ENCODE peak calls at places on chromosomes 6 and 20, in nine cellular contexts. One of them, this sample, is unnamed.

GRCh38 chr6:129981598-129981997 is 36.8 kb upstream of the L3MBTL3 start:
- DNase-seq in effector memory CD4-positive, alpha-beta T cell: no peak
- DNase-seq in psoas muscle: no peak
- DNase-seq in right cardiac atrium: no peak
- DNase-seq in uterus: no peak
- DNase-seq in PC-3: peak; percentile 22
- DNase-seq in heart left ventricle: no peak
- DNase-seq in CD8-positive, alpha-beta memory T cell: no peak
- DNase-seq in tibial nerve: no peak
- DNase-seq in this sample: no peak

GRCh38 chr20:62355527-62356142 is 11.5 kb downstream of the LAMA5 start:
- DNase-seq in effector memory CD4-positive, alpha-beta T cell: no peak
- DNase-seq in psoas muscle: peak; percentile 68
- DNase-seq in right cardiac atrium: peak; percentile 70
- DNase-seq in uterus: peak; percentile 71
- DNase-seq in PC-3: peak; percentile 57
- DNase-seq in heart left ventricle: peak; percentile 82
- DNase-seq in CD8-positive, alpha-beta memory T cell: no peak
- DNase-seq in tibial nerve: no peak
- DNase-seq in this sample: peak; percentile 67

GRCh38 chr6:46921731-46922130 is at the start of gene ADGRF5:
- DNase-seq in effector memory CD4-positive, alpha-beta T cell: no peak
- DNase-seq in psoas muscle: no peak
- DNase-seq in right cardiac atrium: peak; percentile 52
- DNase-seq in uterus: no peak
- DNase-seq in PC-3: no peak
- DNase-seq in heart left ventricle: peak; percentile 57
- DNase-seq in CD8-positive, alpha-beta memory T cell: no peak
- DNase-seq in tibial nerve: no peak
- DNase-seq in this sample: no peak

GRCh38 chr6:134410531-134410930 is 92.6 kb upstream of the SGK1 start:
- DNase-seq in effector memory CD4-positive, alpha-beta T cell: no peak
- DNase-seq in psoas muscle: no peak
- DNase-seq in right cardiac atrium: no peak
- DNase-seq in uterus: no peak
- DNase-seq in PC-3: no peak
- DNase-seq in heart left ventricle: no peak
- DNase-seq in CD8-positive, alpha-beta memory T cell: no peak
- DNase-seq in tibial nerve: no peak
- DNase-seq in this sample: no peak

GRCh38 chr20:38872036-38872435 is 54.2 kb upstream of the FAM83D start:
- DNase-seq in effector memory CD4-positive, alpha-beta T cell: no peak
- DNase-seq in psoas muscle: no peak
- DNase-seq in right cardiac atrium: no peak
- DNase-seq in uterus: no peak
- DNase-seq in PC-3: peak; percentile 38
- DNase-seq in heart left ventricle: no peak
- DNase-seq in CD8-positive, alpha-beta memory T cell: no peak
- DNase-seq in tibial nerve: no peak
- DNase-seq in this sample: no peak

GRCh38 chr6:10316327-10316726 is 98.5 kb downstream of the TFAP2A start:
- DNase-seq in effector memory CD4-positive, alpha-beta T cell: no peak
- DNase-seq in psoas muscle: no peak
- DNase-seq in right cardiac atrium: no peak
- DNase-seq in uterus: no peak
- DNase-seq in PC-3: peak; percentile 80
- DNase-seq in heart left ventricle: no peak
- DNase-seq in CD8-positive, alpha-beta memory T cell: no peak
- DNase-seq in tibial nerve: no peak
- DNase-seq in this sample: no peak

GRCh38 chr6:100657678-100658330 is 193.1 kb upstream of the SIM1 start:
- DNase-seq in effector memory CD4-positive, alpha-beta T cell: no peak
- DNase-seq in psoas muscle: no peak
- DNase-seq in right cardiac atrium: no peak
- DNase-seq in uterus: no peak
- DNase-seq in PC-3: peak; percentile 61
- DNase-seq in heart left ventricle: no peak
- DNase-seq in CD8-positive, alpha-beta memory T cell: no peak
- DNase-seq in tibial nerve: no peak
- DNase-seq in this sample: no peak

GRCh38 chr6:146813554-146813953 is 214.8 kb downstream of the ADGB start:
- DNase-seq in effector memory CD4-positive, alpha-beta T cell: no peak
- DNase-seq in psoas muscle: no peak
- DNase-seq in right cardiac atrium: no peak
- DNase-seq in uterus: no peak
- DNase-seq in PC-3: peak; percentile 28
- DNase-seq in heart left ventricle: no peak
- DNase-seq in CD8-positive, alpha-beta memory T cell: no peak
- DNase-seq in tibial nerve: no peak
- DNase-seq in this sample: no peak

GRCh38 chr6:169441292-169441691 is 187.6 kb upstream of the THBS2 start:
- DNase-seq in effector memory CD4-positive, alpha-beta T cell: no peak
- DNase-seq in psoas muscle: no peak
- DNase-seq in right cardiac atrium: no peak
- DNase-seq in uterus: no peak
- DNase-seq in PC-3: no peak
- DNase-seq in heart left ventricle: no peak
- DNase-seq in CD8-positive, alpha-beta memory T cell: no peak
- DNase-seq in tibial nerve: no peak
- DNase-seq in this sample: no peak

GRCh38 chr6:28977351-28978136 is 27.6 kb downstream of the ZNF311 start:
- DNase-seq in effector memory CD4-positive, alpha-beta T cell: no peak
- DNase-seq in psoas muscle: peak; percentile 60
- DNase-seq in right cardiac atrium: no peak
- DNase-seq in uterus: no peak
- DNase-seq in PC-3: peak; percentile 85
- DNase-seq in heart left ventricle: peak; percentile 37
- DNase-seq in CD8-positive, alpha-beta memory T cell: peak; percentile 27
- DNase-seq in tibial nerve: no peak
- DNase-seq in this sample: no peak
- H3K27ac ChIP-seq in effector memory CD4-positive, alpha-beta T cell: no peak overlapping the region
- H3K27ac ChIP-seq in psoas muscle: no peak overlapping the region
- H3K27ac ChIP-seq in right cardiac atrium: no peak overlapping the region
- H3K27ac ChIP-seq in uterus: no peak overlapping the region
- H3K27ac ChIP-seq in PC-3: peak overlapping the region; percentile 75
- H3K27ac ChIP-seq in heart left ventricle: no peak overlapping the region
- H3K27ac ChIP-seq in CD8-positive, alpha-beta memory T cell: peak overlapping the region; percentile 77
- H3K27ac ChIP-seq in tibial nerve: no peak overlapping the region
- H3K27ac ChIP-seq in this sample: no peak overlapping the region

GRCh38 chr6:166721576-166721975 is 94.5 kb upstream of the RPS6KA2 start:
- DNase-seq in effector memory CD4-positive, alpha-beta T cell: no peak
- DNase-seq in psoas muscle: no peak
- DNase-seq in right cardiac atrium: no peak
- DNase-seq in uterus: no peak
- DNase-seq in PC-3: peak; percentile 71
- DNase-seq in heart left ventricle: no peak
- DNase-seq in CD8-positive, alpha-beta memory T cell: no peak
- DNase-seq in tibial nerve: no peak
- DNase-seq in this sample: no peak

GRCh38 chr6:166725571-166725970 is 98.5 kb upstream of the RPS6KA2 start:
- DNase-seq in effector memory CD4-positive, alpha-beta T cell: no peak
- DNase-seq in psoas muscle: no peak
- DNase-seq in right cardiac atrium: no peak
- DNase-seq in uterus: no peak
- DNase-seq in PC-3: no peak
- DNase-seq in heart left ventricle: no peak
- DNase-seq in CD8-positive, alpha-beta memory T cell: no peak
- DNase-seq in tibial nerve: no peak
- DNase-seq in this sample: no peak

GRCh38 chr6:166720859-166721258 is 93.8 kb upstream of the RPS6KA2 start:
- DNase-seq in effector memory CD4-positive, alpha-beta T cell: no peak
- DNase-seq in psoas muscle: no peak
- DNase-seq in right cardiac atrium: no peak
- DNase-seq in uterus: no peak
- DNase-seq in PC-3: peak; percentile 49
- DNase-seq in heart left ventricle: no peak
- DNase-seq in CD8-positive, alpha-beta memory T cell: no peak
- DNase-seq in tibial nerve: no peak
- DNase-seq in this sample: no peak

GRCh38 chr6:166724576-166724975 is 97.5 kb upstream of the RPS6KA2 start:
- DNase-seq in effector memory CD4-positive, alpha-beta T cell: no peak
- DNase-seq in psoas muscle: no peak
- DNase-seq in right cardiac atrium: no peak
- DNase-seq in uterus: no peak
- DNase-seq in PC-3: peak; percentile 61
- DNase-seq in heart left ventricle: no peak
- DNase-seq in CD8-positive, alpha-beta memory T cell: no peak
- DNase-seq in tibial nerve: no peak
- DNase-seq in this sample: no peak

DNA sequence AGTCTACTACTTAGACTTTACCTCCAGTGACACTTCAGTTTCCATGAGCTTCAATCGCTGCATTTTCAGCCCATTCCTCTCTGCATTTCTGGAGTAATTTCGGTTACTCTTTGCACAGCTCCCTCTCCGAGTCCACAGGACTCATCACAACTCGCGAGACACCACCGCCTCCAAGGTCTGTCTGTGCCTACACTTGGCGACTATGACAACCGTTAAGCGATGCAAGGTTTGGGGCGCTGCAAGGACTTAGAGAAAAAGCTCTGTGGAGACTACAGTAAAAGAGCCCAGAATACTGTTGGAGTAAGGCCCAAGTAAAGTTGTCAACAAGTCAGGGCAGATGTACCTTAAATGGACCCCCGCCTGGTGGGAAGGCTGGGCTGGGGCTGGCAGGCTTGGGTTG is 95.7 kb upstream of the RPS6KA2 start:
- DNase-seq in effector memory CD4-positive, alpha-beta T cell: no peak
- DNase-seq in psoas muscle: no peak
- DNase-seq in right cardiac atrium: no peak
- DNase-seq in uterus: no peak
- DNase-seq in PC-3: no peak
- DNase-seq in heart left ventricle: no peak
- DNase-seq in CD8-positive, alpha-beta memory T cell: no peak
- DNase-seq in tibial nerve: no peak
- DNase-seq in this sample: no peak
- H3K4me1 ChIP-seq in effector memory CD4-positive, alpha-beta T cell: no peaks in the 10 kb centered on the region
- H3K4me1 ChIP-seq in psoas muscle: peaks cover 2% of the 10 kb centered on the region
- H3K4me1 ChIP-seq in right cardiac atrium: peaks cover 2% of the 10 kb centered on the region
- H3K4me1 ChIP-seq in uterus: no peaks in the 10 kb centered on the region
- H3K4me1 ChIP-seq in PC-3: peaks cover 54% of the 10 kb centered on the region
- H3K4me1 ChIP-seq in heart left ventricle: no peaks in the 10 kb centered on the region
- H3K4me1 ChIP-seq in CD8-positive, alpha-beta memory T cell: no peaks in the 10 kb centered on the region
- H3K4me1 ChIP-seq in tibial nerve: no peaks in the 10 kb centered on the region
- H3K4me1 ChIP-seq in this sample: no peaks in the 10 kb centered on the region

DNA sequence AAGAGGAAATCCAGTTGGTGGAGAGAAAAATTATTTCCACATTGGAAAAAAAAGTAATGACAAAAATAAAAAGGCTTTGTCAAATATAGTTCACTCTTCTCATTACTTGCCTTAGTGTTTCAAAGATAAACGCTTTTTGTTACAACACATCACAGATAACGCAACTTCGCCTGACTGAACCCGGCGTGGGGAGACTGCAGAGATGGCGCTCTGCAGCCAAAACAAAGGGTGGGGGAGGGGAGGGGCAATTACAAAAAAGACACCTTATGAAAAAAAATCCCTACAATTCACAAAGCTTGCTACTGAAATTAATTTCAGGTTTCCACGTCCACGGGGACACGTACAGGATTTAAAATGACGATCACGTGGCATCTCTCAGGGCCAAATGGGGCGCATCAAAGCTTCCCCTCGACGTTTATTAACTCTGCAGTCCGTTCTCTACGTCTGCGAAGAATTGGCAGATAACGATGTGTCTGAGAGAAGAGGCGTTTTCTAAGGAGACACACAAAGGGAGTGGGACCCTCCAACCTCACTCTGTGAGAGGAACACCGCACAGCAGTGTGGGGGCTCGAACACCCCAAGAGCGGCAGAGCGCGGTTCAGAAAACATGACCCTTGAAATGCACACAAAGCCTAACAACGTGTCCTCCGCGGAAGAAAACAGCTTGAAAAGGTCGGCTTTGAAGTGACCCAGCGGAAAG is 1.5 kb upstream of the AFDN start:
- DNase-seq in effector memory CD4-positive, alpha-beta T cell: no peak
- DNase-seq in psoas muscle: no peak
- DNase-seq in right cardiac atrium: no peak
- DNase-seq in uterus: peak; percentile 47
- DNase-seq in PC-3: no peak
- DNase-seq in heart left ventricle: no peak
- DNase-seq in CD8-positive, alpha-beta memory T cell: no peak
- DNase-seq in tibial nerve: peak; percentile 20
- DNase-seq in this sample: peak; percentile 43
- H3K4me3 ChIP-seq in effector memory CD4-positive, alpha-beta T cell: peak overlapping the region; percentile 78
- H3K4me3 ChIP-seq in psoas muscle: peak overlapping the region; percentile 80
- H3K4me3 ChIP-seq in right cardiac atrium: peak overlapping the region; percentile 99
- H3K4me3 ChIP-seq in uterus: peak overlapping the region; percentile 60
- H3K4me3 ChIP-seq in PC-3: peak overlapping the region; percentile 83
- H3K4me3 ChIP-seq in heart left ventricle: peak overlapping the region; percentile 54
- H3K4me3 ChIP-seq in CD8-positive, alpha-beta memory T cell: peak overlapping the region; percentile 71
- H3K4me3 ChIP-seq in tibial nerve: peak overlapping the region; percentile 72
- H3K4me3 ChIP-seq in this sample: peak overlapping the region; percentile 78

GRCh38 chr20:37193821-37194220 is 14.5 kb upstream of the MROH8 start:
- DNase-seq in effector memory CD4-positive, alpha-beta T cell: no peak
- DNase-seq in psoas muscle: no peak
- DNase-seq in right cardiac atrium: no peak
- DNase-seq in uterus: no peak
- DNase-seq in PC-3: no peak
- DNase-seq in heart left ventricle: no peak
- DNase-seq in CD8-positive, alpha-beta memory T cell: no peak
- DNase-seq in tibial nerve: no peak
- DNase-seq in this sample: no peak

GRCh38 chr20:37192137-37192854 is 12.9 kb upstream of the MROH8 start:
- DNase-seq in effector memory CD4-positive, alpha-beta T cell: peak; percentile 53
- DNase-seq in psoas muscle: peak; percentile 93
- DNase-seq in right cardiac atrium: peak; percentile 90
- DNase-seq in uterus: peak; percentile 87
- DNase-seq in PC-3: peak; percentile 90
- DNase-seq in heart left ventricle: peak; percentile 90
- DNase-seq in CD8-positive, alpha-beta memory T cell: peak; percentile 55
- DNase-seq in tibial nerve: peak; percentile 83
- DNase-seq in this sample: peak; percentile 91

GRCh38 chr20:37193226-37193625 is 13.9 kb upstream of the MROH8 start:
- DNase-seq in effector memory CD4-positive, alpha-beta T cell: no peak
- DNase-seq in psoas muscle: no peak
- DNase-seq in right cardiac atrium: no peak
- DNase-seq in uterus: no peak
- DNase-seq in PC-3: no peak
- DNase-seq in heart left ventricle: no peak
- DNase-seq in CD8-positive, alpha-beta memory T cell: no peak
- DNase-seq in tibial nerve: no peak
- DNase-seq in this sample: no peak

GRCh38 chr20:37195018-37195417 is 15.7 kb upstream of the MROH8 start:
- DNase-seq in effector memory CD4-positive, alpha-beta T cell: no peak
- DNase-seq in psoas muscle: no peak
- DNase-seq in right cardiac atrium: no peak
- DNase-seq in uterus: no peak
- DNase-seq in PC-3: no peak
- DNase-seq in heart left ventricle: no peak
- DNase-seq in CD8-positive, alpha-beta memory T cell: no peak
- DNase-seq in tibial nerve: no peak
- DNase-seq in this sample: no peak

DNA sequence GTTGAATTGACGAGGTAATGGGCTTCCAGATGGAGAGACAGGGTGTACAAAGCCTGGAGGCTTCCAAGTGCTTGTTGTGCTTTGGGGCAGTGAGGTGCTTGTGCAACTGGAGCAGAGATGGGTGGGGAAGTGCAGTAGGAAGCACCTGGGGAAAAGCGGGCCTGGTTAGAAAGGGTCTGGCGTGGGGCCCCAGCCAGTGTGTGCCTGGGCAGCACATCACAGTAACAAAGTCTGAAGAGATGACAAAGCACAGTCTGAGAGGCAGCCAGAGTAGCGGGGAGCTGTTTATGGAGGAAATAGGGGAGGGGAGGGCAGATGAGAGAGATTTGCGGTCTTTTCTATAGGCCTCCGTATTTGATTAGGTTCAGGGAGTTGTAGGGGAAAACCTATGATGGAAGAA is 15.3 kb upstream of the MROH8 start:
- DNase-seq in effector memory CD4-positive, alpha-beta T cell: no peak
- DNase-seq in psoas muscle: no peak
- DNase-seq in right cardiac atrium: no peak
- DNase-seq in uterus: no peak
- DNase-seq in PC-3: no peak
- DNase-seq in heart left ventricle: no peak
- DNase-seq in CD8-positive, alpha-beta memory T cell: peak; percentile 13
- DNase-seq in tibial nerve: no peak
- DNase-seq in this sample: no peak
- H3K27ac ChIP-seq in effector memory CD4-positive, alpha-beta T cell: no peak overlapping the region
- H3K27ac ChIP-seq in psoas muscle: no peak overlapping the region
- H3K27ac ChIP-seq in right cardiac atrium: no peak overlapping the region
- H3K27ac ChIP-seq in uterus: no peak overlapping the region
- H3K27ac ChIP-seq in PC-3: no peak overlapping the region
- H3K27ac ChIP-seq in heart left ventricle: no peak overlapping the region
- H3K27ac ChIP-seq in CD8-positive, alpha-beta memory T cell: no peak overlapping the region
- H3K27ac ChIP-seq in tibial nerve: no peak overlapping the region
- H3K27ac ChIP-seq in this sample: no peak overlapping the region